ENCODE peak calls at places on chromosomes 7 and 10, in six cellular contexts. One of them, this sample, is unnamed.

GRCh38 chr7:20793686-20794394 is 7.2 kb upstream of the SP8 start:
- DNase-seq in adrenal gland: no peak
- DNase-seq in lower leg skin: no peak
- DNase-seq in A549: no peak
- DNase-seq in heart left ventricle: no peak
- DNase-seq in WTC11: no peak
- DNase-seq in this sample: no peak

GRCh38 chr10:103761075-103761920 is 94.1 kb downstream of the SH3PXD2A start:
- DNase-seq in adrenal gland: no peak
- DNase-seq in A549: no peak
- DNase-seq in WTC11: no peak
- DNase-seq in heart left ventricle: no peak
- DNase-seq in lower leg skin: no peak
- DNase-seq in this sample: no peak

GRCh38 chr10:95552680-95553342 is 8.4 kb downstream of the SORBS1 start:
- DNase-seq in adrenal gland: no peak
- DNase-seq in WTC11: no peak
- DNase-seq in heart left ventricle: no peak
- DNase-seq in lower leg skin: no peak
- DNase-seq in A549: peak
- DNase-seq in this sample: peak

GRCh38 chr7:66700633-66701131 is 39.9 kb upstream of the RABGEF1 start:
- DNase-seq in A549: no peak
- DNase-seq in heart left ventricle: no peak
- DNase-seq in lower leg skin: no peak
- DNase-seq in WTC11: no peak
- DNase-seq in adrenal gland: no peak
- DNase-seq in this sample: no peak

GRCh38 chr10:36280886-36281499 is 638.9 kb upstream of the FZD8 start:
- DNase-seq in A549: peak
- DNase-seq in adrenal gland: no peak
- DNase-seq in WTC11: no peak
- DNase-seq in lower leg skin: no peak
- DNase-seq in heart left ventricle: no peak
- DNase-seq in this sample: peak

GRCh38 chr10:132389631-132390454 is 7.2 kb upstream of the PWWP2B start:
- DNase-seq in lower leg skin: no peak
- DNase-seq in adrenal gland: peak
- DNase-seq in heart left ventricle: peak
- DNase-seq in WTC11: peak
- DNase-seq in A549: no peak
- DNase-seq in this sample: no peak

GRCh38 chr7:32436529-32436928 is 53.7 kb downstream of the LSM5 start:
- DNase-seq in WTC11: no peak
- DNase-seq in adrenal gland: no peak
- DNase-seq in heart left ventricle: no peak
- DNase-seq in A549: no peak
- DNase-seq in lower leg skin: no peak
- DNase-seq in this sample: no peak

GRCh38 chr7:40673285-40673684 is 538.5 kb downstream of the SUGCT start:
- DNase-seq in A549: no peak
- DNase-seq in lower leg skin: no peak
- DNase-seq in WTC11: no peak
- DNase-seq in adrenal gland: no peak
- DNase-seq in heart left ventricle: no peak
- DNase-seq in this sample: peak

GRCh38 chr10:22618081-22618785 is 96.1 kb downstream of the PIP4K2A start:
- DNase-seq in A549: no peak
- DNase-seq in adrenal gland: peak
- DNase-seq in WTC11: no peak
- DNase-seq in lower leg skin: no peak
- DNase-seq in heart left ventricle: no peak
- DNase-seq in this sample: no peak

GRCh38 chr7:134307320-134307719 is 9.4 kb downstream of the SLC35B4 start:
- DNase-seq in heart left ventricle: no peak
- DNase-seq in adrenal gland: no peak
- DNase-seq in WTC11: no peak
- DNase-seq in A549: no peak
- DNase-seq in lower leg skin: no peak
- DNase-seq in this sample: no peak

GRCh38 chr7:125059861-125060456 is 130.3 kb upstream of the POT1 start:
- DNase-seq in adrenal gland: no peak
- DNase-seq in heart left ventricle: no peak
- DNase-seq in lower leg skin: no peak
- DNase-seq in WTC11: no peak
- DNase-seq in A549: no peak
- DNase-seq in this sample: no peak

GRCh38 chr7:10181996-10182395 is 791.7 kb upstream of the PHF14 start:
- DNase-seq in adrenal gland: no peak
- DNase-seq in heart left ventricle: no peak
- DNase-seq in lower leg skin: no peak
- DNase-seq in A549: no peak
- DNase-seq in WTC11: no peak
- DNase-seq in this sample: no peak

GRCh38 chr7:31082450-31082849 is 30.3 kb downstream of the ADCYAP1R1 start:
- DNase-seq in A549: no peak
- DNase-seq in adrenal gland: no peak
- DNase-seq in lower leg skin: no peak
- DNase-seq in heart left ventricle: no peak
- DNase-seq in WTC11: no peak
- DNase-seq in this sample: no peak

GRCh38 chr10:110137142-110137545 is 70.3 kb upstream of the MXI1 start:
- DNase-seq in A549: peak
- DNase-seq in adrenal gland: no peak
- DNase-seq in WTC11: no peak
- DNase-seq in heart left ventricle: no peak
- DNase-seq in lower leg skin: no peak
- DNase-seq in this sample: peak

GRCh38 chr10:53401536-53401935 is 629.0 kb upstream of the MBL2 start:
- DNase-seq in adrenal gland: no peak
- DNase-seq in lower leg skin: no peak
- DNase-seq in heart left ventricle: no peak
- DNase-seq in A549: no peak
- DNase-seq in WTC11: no peak
- DNase-seq in this sample: no peak

GRCh38 chr10:23927926-23928325 is 281.0 kb upstream of the KIAA1217 start:
- DNase-seq in A549: no peak
- DNase-seq in adrenal gland: no peak
- DNase-seq in heart left ventricle: peak
- DNase-seq in WTC11: no peak
- DNase-seq in lower leg skin: no peak
- DNase-seq in this sample: no peak

GRCh38 chr10:4006051-4006450 is 221.0 kb upstream of the KLF6 start:
- DNase-seq in heart left ventricle: no peak
- DNase-seq in lower leg skin: no peak
- DNase-seq in adrenal gland: no peak
- DNase-seq in WTC11: no peak
- DNase-seq in A549: no peak
- DNase-seq in this sample: no peak

GRCh38 chr7:43768201-43768893 is 9.9 kb downstream of the BLVRA start:
- DNase-seq in adrenal gland: peak
- DNase-seq in lower leg skin: no peak
- DNase-seq in heart left ventricle: no peak
- DNase-seq in A549: no peak
- DNase-seq in WTC11: no peak
- DNase-seq in this sample: no peak

GRCh38 chr10:79322616-79323566 is 24.4 kb upstream of the PPIF start:
- DNase-seq in lower leg skin: peak
- DNase-seq in adrenal gland: peak
- DNase-seq in A549: no peak
- DNase-seq in heart left ventricle: peak
- DNase-seq in WTC11: no peak
- DNase-seq in this sample: peak

GRCh38 chr7:123075838-123076462 is 80.5 kb upstream of the TAS2R16 start:
- DNase-seq in adrenal gland: no peak
- DNase-seq in A549: no peak
- DNase-seq in lower leg skin: no peak
- DNase-seq in heart left ventricle: no peak
- DNase-seq in WTC11: no peak
- DNase-seq in this sample: no peak

GRCh38 chr7:22550514-22551010 is 50.6 kb upstream of the STEAP1B start:
- DNase-seq in A549: no peak
- DNase-seq in lower leg skin: no peak
- DNase-seq in WTC11: no peak
- DNase-seq in heart left ventricle: no peak
- DNase-seq in adrenal gland: no peak
- DNase-seq in this sample: no peak
- TF ChIP-seq CTCF in A549: peak
- TF ChIP-seq CTCF in lower leg skin: no peak
- TF ChIP-seq CTCF in WTC11: no peak
- TF ChIP-seq CTCF in heart left ventricle: no peak
- TF ChIP-seq CTCF in adrenal gland: no peak
- TF ChIP-seq CTCF in this sample: no peak

GRCh38 chr7:128349121-128349825 is 5.6 kb upstream of the RBM28 start:
- DNase-seq in heart left ventricle: no peak
- DNase-seq in adrenal gland: no peak
- DNase-seq in WTC11: no peak
- DNase-seq in lower leg skin: no peak
- DNase-seq in A549: no peak
- DNase-seq in this sample: no peak

GRCh38 chr7:128344431-128344774 is 695 bp upstream of the RBM28 start:
- DNase-seq in A549: no peak
- DNase-seq in lower leg skin: no peak
- DNase-seq in heart left ventricle: no peak
- DNase-seq in adrenal gland: no peak
- DNase-seq in WTC11: no peak
- DNase-seq in this sample: no peak

GRCh38 chr7:128351296-128352123 is 7.8 kb upstream of the RBM28 start:
- DNase-seq in adrenal gland: no peak
- DNase-seq in lower leg skin: no peak
- DNase-seq in heart left ventricle: no peak
- DNase-seq in A549: no peak
- DNase-seq in WTC11: peak
- DNase-seq in this sample: no peak

GRCh38 chr7:128350708-128351295 is 7.1 kb upstream of the RBM28 start:
- DNase-seq in A549: no peak
- DNase-seq in lower leg skin: no peak
- DNase-seq in heart left ventricle: no peak
- DNase-seq in adrenal gland: no peak
- DNase-seq in WTC11: peak
- DNase-seq in this sample: no peak

DNA sequence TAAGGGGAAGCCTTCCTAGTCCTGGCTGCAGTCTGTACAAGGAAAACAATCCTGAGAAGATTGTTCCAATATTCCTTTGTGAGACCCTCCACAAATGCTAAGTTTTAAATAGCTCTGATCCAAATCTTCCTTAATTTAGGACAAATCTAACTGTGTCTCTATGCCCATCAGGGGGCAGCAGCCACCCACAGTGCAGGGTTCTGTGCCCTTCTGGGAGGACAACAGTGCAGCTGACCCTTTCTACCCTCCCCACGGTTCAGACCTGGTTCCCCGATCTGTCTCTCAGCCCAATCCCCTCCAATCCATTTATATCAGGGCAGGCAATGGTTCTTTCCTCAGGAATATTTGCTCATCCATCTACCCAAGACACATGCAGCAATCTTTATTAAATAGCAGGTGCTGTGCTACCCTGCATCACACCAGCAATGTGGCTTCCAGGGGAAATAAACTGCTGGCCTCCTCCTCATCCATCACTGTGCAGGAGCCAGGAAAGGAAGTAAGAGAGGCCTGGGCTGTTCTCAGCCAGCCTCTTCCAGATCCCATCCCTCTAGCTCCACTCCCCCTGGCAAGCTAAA is 4.0 kb upstream of the RBM28 start:
- DNase-seq in A549: peak
- DNase-seq in heart left ventricle: peak
- DNase-seq in WTC11: peak
- DNase-seq in adrenal gland: peak
- DNase-seq in lower leg skin: no peak
- DNase-seq in this sample: peak
- TF ChIP-seq CTCF in A549: peak
- TF ChIP-seq CTCF in heart left ventricle: peak
- TF ChIP-seq CTCF in WTC11: no peak
- TF ChIP-seq CTCF in adrenal gland: peak
- TF ChIP-seq CTCF in lower leg skin: no peak
- TF ChIP-seq CTCF in this sample: peak

GRCh38 chr7:158393926-158394625 is 193.5 kb downstream of the PTPRN2 start:
- DNase-seq in A549: no peak
- DNase-seq in adrenal gland: no peak
- DNase-seq in WTC11: no peak
- DNase-seq in heart left ventricle: no peak
- DNase-seq in lower leg skin: no peak
- DNase-seq in this sample: no peak

GRCh38 chr7:158396301-158396905 is 191.2 kb downstream of the PTPRN2 start:
- DNase-seq in WTC11: no peak
- DNase-seq in lower leg skin: no peak
- DNase-seq in heart left ventricle: no peak
- DNase-seq in adrenal gland: no peak
- DNase-seq in A549: no peak
- DNase-seq in this sample: no peak

GRCh38 chr7:158395349-158395748 is 192.3 kb downstream of the PTPRN2 start:
- DNase-seq in A549: no peak
- DNase-seq in WTC11: no peak
- DNase-seq in heart left ventricle: no peak
- DNase-seq in lower leg skin: no peak
- DNase-seq in adrenal gland: no peak
- DNase-seq in this sample: no peak

GRCh38 chr7:158395780-158396214 is 191.8 kb downstream of the PTPRN2 start:
- DNase-seq in lower leg skin: no peak
- DNase-seq in adrenal gland: no peak
- DNase-seq in heart left ventricle: no peak
- DNase-seq in A549: peak
- DNase-seq in WTC11: peak
- DNase-seq in this sample: peak

DNA sequence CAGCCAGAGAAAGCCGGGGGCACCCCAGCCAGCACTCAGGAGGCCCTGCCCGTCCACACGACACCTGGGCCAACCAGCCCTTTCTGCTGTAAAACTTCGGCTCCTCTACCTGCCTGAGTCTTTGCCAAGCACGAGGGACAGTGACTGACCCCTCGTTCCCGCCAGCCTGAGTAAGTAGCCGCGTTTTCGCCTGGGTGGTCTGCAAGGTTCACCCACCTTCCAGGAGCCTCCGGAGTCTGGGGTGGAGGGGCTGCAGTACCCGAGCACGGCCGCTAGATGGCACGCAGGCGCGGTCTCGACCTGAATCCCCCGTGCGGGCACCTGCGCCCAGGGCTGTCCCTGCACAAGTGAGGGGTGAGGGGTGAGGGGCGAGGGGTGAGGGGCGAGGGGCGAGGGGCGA is 192.7 kb downstream of the PTPRN2 start:
- DNase-seq in adrenal gland: no peak
- DNase-seq in heart left ventricle: no peak
- DNase-seq in WTC11: peak
- DNase-seq in lower leg skin: no peak
- DNase-seq in A549: peak
- DNase-seq in this sample: peak
- TF ChIP-seq CTCF in adrenal gland: peak
- TF ChIP-seq CTCF in heart left ventricle: peak
- TF ChIP-seq CTCF in WTC11: peak
- TF ChIP-seq CTCF in lower leg skin: no peak
- TF ChIP-seq CTCF in A549: peak
- TF ChIP-seq CTCF in this sample: peak

DNA sequence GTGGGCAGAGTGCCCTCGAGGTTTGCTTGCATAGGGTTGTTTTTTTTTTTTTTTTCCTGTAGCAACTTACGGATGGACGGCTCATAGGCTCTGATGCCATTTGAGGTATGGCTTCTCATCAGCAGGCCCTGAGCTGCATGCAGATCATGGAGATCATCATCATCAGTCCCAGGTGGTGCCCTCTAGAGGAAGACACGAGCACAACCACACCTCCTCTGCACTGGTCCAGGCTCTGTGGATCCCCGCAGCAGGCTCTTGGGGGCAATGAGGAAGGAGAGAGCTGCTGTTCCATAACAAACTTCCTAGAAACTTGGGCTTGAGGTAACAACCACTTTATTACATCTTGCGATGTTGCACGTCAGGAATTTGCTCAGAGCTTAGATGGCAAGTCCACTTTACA is 132.7 kb upstream of the CXCL12 start:
- DNase-seq in A549: no peak
- DNase-seq in WTC11: peak
- DNase-seq in adrenal gland: no peak
- DNase-seq in heart left ventricle: no peak
- DNase-seq in lower leg skin: no peak
- DNase-seq in this sample: peak
- TF ChIP-seq CTCF in A549: no peak
- TF ChIP-seq CTCF in WTC11: peak
- TF ChIP-seq CTCF in adrenal gland: peak
- TF ChIP-seq CTCF in heart left ventricle: no peak
- TF ChIP-seq CTCF in lower leg skin: no peak
- TF ChIP-seq CTCF in this sample: no peak

This sample was measured in MCF 10A.